ENCODE peak calls at places on chromosomes 12 and 14, in eight cellular contexts. Z, U, X, S, K, I, H and T are unnamed samples.

GRCh38 chr14:106831322-106831720 is 1304.9 kb downstream of the TMEM121 start:
- DNase-seq in S (no peak), Z (peak), U (no peak), K (peak), X (no peak), I (no peak), H (peak), T (no peak)

GRCh38 chr12:42130670-42131402 is 13.8 kb downstream of the GXYLT1 start:
- DNase-seq in U (peak), I (no peak), S (peak), K (peak), X (no peak), Z (no peak), H (peak), T (no peak)

GRCh38 chr12:84128117-84128991 is 784.2 kb downstream of the SLC6A15 start:
- DNase-seq in H (no peak), Z (no peak), X (no peak), U (no peak), K (no peak), I (no peak), S (peak), T (no peak)

GRCh38 chr12:39294712-39295111 is 148.2 kb downstream of the KIF21A start:
- DNase-seq in X (no peak), S (no peak), H (no peak), U (no peak), Z (peak), I (no peak), K (peak), T (no peak)

GRCh38 chr14:61257469-61258057 is 23.6 kb downstream of the TMEM30B start:
- DNase-seq in Z (no peak), K (no peak), S (no peak), X (no peak), H (no peak), U (no peak), I (no peak), T (no peak)

GRCh38 chr12:52531563-52532300 is 11.5 kb upstream of the KRT5 start:
- DNase-seq in S (no peak), H (no peak), U (no peak), X (no peak), Z (no peak), I (no peak), K (peak), T (no peak)

GRCh38 chr14:95067526-95067925 is 89.8 kb downstream of the DICER1 start:
- DNase-seq in Z (no peak), H (no peak), I (no peak), K (no peak), S (no peak), X (no peak), U (no peak), T (no peak)

GRCh38 chr12:60872850-60873713 is 1277.3 kb downstream of the SLC16A7 start:
- DNase-seq in Z (no peak), U (no peak), I (no peak), X (no peak), K (no peak), S (no peak), H (no peak), T (no peak)

GRCh38 chr12:80044694-80045046 is 54.7 kb upstream of the OTOGL start:
- DNase-seq in Z (no peak), S (no peak), I (no peak), X (no peak), K (no peak), U (peak), H (no peak), T (peak)

GRCh38 chr12:62647586-62647985 is 181.0 kb downstream of the MON2 start:
- DNase-seq in Z (no peak), K (no peak), S (peak), I (no peak), X (no peak), H (no peak), U (no peak), T (no peak)

GRCh38 chr12:12405882-12406281 is 49.0 kb downstream of the BORCS5 start:
- DNase-seq in H (peak), K (no peak), I (no peak), U (no peak), Z (no peak), X (peak), S (no peak), T (no peak)

GRCh38 chr12:28024231-28024995 is 51.9 kb upstream of the PTHLH start:
- DNase-seq in S (no peak), H (no peak), U (peak), X (no peak), Z (no peak), K (no peak), I (no peak), T (peak)

GRCh38 chr14:49173765-49174373 is 412.3 kb downstream of the RPS29 start:
- DNase-seq in H (peak), X (peak), S (no peak), K (peak), U (peak), Z (peak), I (no peak), T (peak)
- TF ChIP-seq CTCF in H (peak), X (peak), S (peak), K (peak), U (peak), Z (peak), I (no peak), T (peak)

GRCh38 chr14:77616133-77616453 is 344 bp downstream of the SPTLC2 start:
- DNase-seq in X (no peak), Z (no peak), I (no peak), K (peak), H (no peak), U (no peak), S (no peak), T (no peak)

GRCh38 chr14:77615231-77616132 is 955 bp downstream of the SPTLC2 start:
- DNase-seq in H (no peak), I (no peak), K (no peak), U (no peak), X (peak), S (no peak), Z (peak), T (no peak)

GRCh38 chr14:77616454-77617229 is at the start of gene SPTLC2:
- DNase-seq in S (peak), Z (peak), K (peak), I (peak), H (peak), U (peak), X (peak), T (peak)

GRCh38 chr14:77620222-77620865 is 3.9 kb upstream of the SPTLC2 start:
- DNase-seq in U (no peak), K (no peak), Z (no peak), X (no peak), S (no peak), H (no peak), I (no peak), T (no peak)

DNA sequence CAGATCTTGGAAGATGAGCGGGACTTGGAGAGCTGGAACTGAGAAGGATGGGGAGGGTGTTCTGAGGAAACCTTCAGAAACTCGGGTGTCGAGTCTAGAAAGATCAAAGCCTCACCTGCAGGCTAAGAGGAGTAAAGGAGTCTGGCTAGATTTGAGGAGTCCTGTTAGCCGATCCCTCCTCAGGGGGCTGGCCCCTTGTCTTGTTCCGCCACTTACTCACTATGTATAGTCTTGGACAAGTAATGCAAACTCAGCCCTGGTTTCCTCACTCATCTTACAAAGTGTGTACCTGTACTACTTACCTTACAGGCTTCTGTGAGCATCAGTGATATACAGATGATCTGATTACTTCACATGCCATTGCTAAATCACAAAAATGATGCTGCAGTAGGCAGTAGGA is 1.9 kb upstream of the SPTLC2 start:
- DNase-seq in X (no peak), K (no peak), U (no peak), S (no peak), Z (no peak), H (no peak), I (no peak), T (no peak)
- H3K4me3 ChIP-seq in X (no peak), K (no peak), U (no peak), S (no peak), Z (no peak), H (no peak), I (no peak), T (no peak)

GRCh38 chr12:96397756-96398421 is 2.4 kb downstream of the CDK17 start:
- DNase-seq in X (no peak), H (no peak), I (no peak), S (no peak), U (no peak), K (no peak), Z (no peak), T (no peak)

GRCh38 chr12:96399919-96400630 is at the start of gene CDK17:
- DNase-seq in H (peak), Z (peak), S (peak), I (peak), U (peak), X (peak), K (peak), T (peak)

GRCh38 chr12:96400631-96401060 is 407 bp upstream of the CDK17 start:
- DNase-seq in X (no peak), S (no peak), I (no peak), K (no peak), U (peak), Z (no peak), H (no peak), T (no peak)

GRCh38 chr12:96398422-96399080 is 1.7 kb downstream of the CDK17 start:
- DNase-seq in X (no peak), I (no peak), Z (no peak), S (no peak), U (no peak), K (no peak), H (no peak), T (no peak)

DNA sequence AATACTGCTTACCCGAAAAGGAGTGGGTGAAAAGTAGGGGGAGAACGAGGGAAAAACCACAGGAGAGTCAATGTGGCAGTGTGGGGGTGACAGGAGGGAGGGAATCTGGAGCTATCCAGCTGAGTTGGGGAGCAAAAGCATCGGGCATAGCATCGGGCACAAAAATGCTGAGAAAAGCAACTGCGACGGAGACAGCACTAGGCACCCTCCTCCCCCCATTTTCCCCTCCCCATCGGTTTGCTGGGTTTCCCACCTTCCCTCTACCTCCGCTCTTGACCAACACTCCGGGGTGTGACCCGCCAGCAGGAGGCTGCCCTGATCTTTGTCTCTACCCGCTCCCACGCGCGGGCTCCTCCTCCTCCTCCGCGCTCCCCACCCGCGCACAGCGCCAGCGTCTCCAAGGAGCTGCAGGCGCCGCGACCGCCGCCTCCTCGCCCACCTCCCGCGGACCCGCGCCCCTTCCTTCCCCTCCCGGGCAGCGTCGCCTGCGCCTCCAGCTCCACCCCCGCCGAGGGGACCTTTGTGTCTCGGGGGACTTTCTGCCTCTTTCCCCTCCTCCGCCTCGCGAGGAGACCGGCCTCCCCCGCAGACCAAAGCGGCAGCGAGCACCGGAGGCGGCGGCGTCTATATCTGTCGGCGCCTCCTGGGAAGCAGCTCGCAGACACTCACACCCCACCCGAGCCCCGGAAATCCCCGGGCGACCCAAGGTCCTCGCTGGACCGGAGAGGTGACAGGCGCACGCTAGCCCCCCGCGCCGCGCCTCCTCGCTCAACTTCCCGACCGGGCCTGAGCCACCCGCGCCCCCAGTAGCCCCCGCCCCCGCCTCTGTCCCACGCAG is 939 bp downstream of the CDK17 start:
- DNase-seq in Z (peak), U (peak), S (peak), H (peak), I (peak), X (peak), K (peak), T (no peak)
- TF ChIP-seq CTCF in Z (no peak), U (peak), S (peak), H (no peak), I (peak), X (peak), K (peak), T (no peak)

DNA sequence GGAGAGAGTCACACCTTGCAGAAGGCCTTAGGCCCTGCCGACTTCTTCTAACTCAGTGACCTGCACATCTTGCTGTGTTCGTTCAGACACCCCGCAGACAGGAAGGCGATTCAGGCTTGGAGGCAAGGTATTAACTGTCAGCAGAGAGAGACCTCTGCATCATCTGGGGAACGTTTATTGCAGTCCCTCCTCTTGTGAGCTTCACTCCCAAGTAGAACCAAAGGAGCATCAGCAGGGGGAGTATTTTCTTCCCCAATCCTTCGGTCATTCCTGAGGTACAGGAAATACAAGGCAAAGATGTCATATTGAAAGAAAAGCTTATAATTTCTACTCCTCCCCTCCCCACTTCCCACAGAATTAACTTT is 217.9 kb downstream of the CRADD start:
- DNase-seq in U (no peak), Z (no peak), S (no peak), X (no peak), H (no peak), K (no peak), I (no peak), T (no peak)
- H3K4me3 ChIP-seq in U (no peak), Z (no peak), S (no peak), X (no peak), H (no peak), K (no peak), I (no peak), T (no peak)

GRCh38 chr12:21527451-21528180 is 1.5 kb downstream of the SPX start:
- DNase-seq in U (peak), H (peak), S (peak), I (peak), K (peak), Z (peak), X (peak), T (no peak)
- TF ChIP-seq CTCF in U (no peak), H (no peak), S (no peak), I (no peak), K (no peak), Z (no peak), X (peak), T (no peak)

GRCh38 chr14:22849212-22849819 is 12.9 kb downstream of the MMP14 start:
- DNase-seq in S (peak), K (peak), U (peak), Z (no peak), X (no peak), I (no peak), H (no peak), T (no peak)

GRCh38 chr14:22848391-22849164 is 12.2 kb downstream of the MMP14 start:
- DNase-seq in U (peak), S (peak), K (peak), Z (peak), H (no peak), I (no peak), X (no peak), T (peak)

GRCh38 chr14:22852940-22853767 is 16.8 kb downstream of the MMP14 start:
- DNase-seq in K (peak), X (peak), Z (peak), H (peak), I (peak), S (peak), U (peak), T (no peak)

GRCh38 chr14:22852599-22852939 is 16.2 kb downstream of the MMP14 start:
- DNase-seq in S (no peak), K (no peak), I (no peak), X (no peak), U (no peak), Z (no peak), H (no peak), T (no peak)

GRCh38 chr14:22850944-22851790 is 14.8 kb downstream of the MMP14 start:
- DNase-seq in U (peak), H (peak), Z (no peak), K (peak), I (no peak), S (peak), X (peak), T (peak)
- H3K4me3 ChIP-seq in U (peak), H (no peak), Z (no peak), K (no peak), I (no peak), S (no peak), X (no peak), T (no peak)

GRCh38 chr12:91990525-91990924 is 155.1 kb downstream of the BTG1 start:
- DNase-seq in K (no peak), S (no peak), H (no peak), I (no peak), U (no peak), X (no peak), Z (no peak), T (no peak)

GRCh38 chr12:91993287-91994028 is 152.2 kb downstream of the BTG1 start:
- DNase-seq in I (no peak), K (no peak), U (no peak), Z (no peak), H (no peak), S (no peak), X (no peak), T (no peak)

GRCh38 chr12:91989143-91989542 is 156.5 kb downstream of the BTG1 start:
- DNase-seq in H (no peak), K (no peak), X (no peak), I (no peak), Z (no peak), U (no peak), S (no peak), T (no peak)

GRCh38 chr12:91994208-91994797 is 151.3 kb downstream of the BTG1 start:
- DNase-seq in U (no peak), X (no peak), S (no peak), K (no peak), I (no peak), Z (no peak), H (no peak), T (no peak)

GRCh38 chr12:91991397-91992187 is 154.1 kb downstream of the BTG1 start:
- DNase-seq in H (no peak), K (no peak), I (no peak), Z (no peak), S (no peak), X (no peak), U (no peak), T (no peak)
- TF ChIP-seq CTCF in H (no peak), K (no peak), I (peak), Z (no peak), S (no peak), X (peak), U (no peak), T (no peak)

GRCh38 chr12:4440187-4440941 is 5.3 kb downstream of the FGF6 start:
- DNase-seq in Z (no peak), H (no peak), I (no peak), K (no peak), U (no peak), X (no peak), S (no peak), T (no peak)

GRCh38 chr12:4443616-4444015 is 2.0 kb downstream of the FGF6 start:
- DNase-seq in K (no peak), Z (no peak), I (no peak), U (no peak), H (no peak), X (no peak), S (no peak), T (no peak)

GRCh38 chr12:4439736-4440135 is 5.9 kb downstream of the FGF6 start:
- DNase-seq in S (no peak), X (no peak), H (no peak), I (no peak), K (no peak), Z (no peak), U (no peak), T (no peak)

GRCh38 chr12:4444031-4444430 is 1.6 kb downstream of the FGF6 start:
- DNase-seq in K (no peak), I (no peak), S (no peak), H (no peak), Z (no peak), U (no peak), X (no peak), T (no peak)

DNA sequence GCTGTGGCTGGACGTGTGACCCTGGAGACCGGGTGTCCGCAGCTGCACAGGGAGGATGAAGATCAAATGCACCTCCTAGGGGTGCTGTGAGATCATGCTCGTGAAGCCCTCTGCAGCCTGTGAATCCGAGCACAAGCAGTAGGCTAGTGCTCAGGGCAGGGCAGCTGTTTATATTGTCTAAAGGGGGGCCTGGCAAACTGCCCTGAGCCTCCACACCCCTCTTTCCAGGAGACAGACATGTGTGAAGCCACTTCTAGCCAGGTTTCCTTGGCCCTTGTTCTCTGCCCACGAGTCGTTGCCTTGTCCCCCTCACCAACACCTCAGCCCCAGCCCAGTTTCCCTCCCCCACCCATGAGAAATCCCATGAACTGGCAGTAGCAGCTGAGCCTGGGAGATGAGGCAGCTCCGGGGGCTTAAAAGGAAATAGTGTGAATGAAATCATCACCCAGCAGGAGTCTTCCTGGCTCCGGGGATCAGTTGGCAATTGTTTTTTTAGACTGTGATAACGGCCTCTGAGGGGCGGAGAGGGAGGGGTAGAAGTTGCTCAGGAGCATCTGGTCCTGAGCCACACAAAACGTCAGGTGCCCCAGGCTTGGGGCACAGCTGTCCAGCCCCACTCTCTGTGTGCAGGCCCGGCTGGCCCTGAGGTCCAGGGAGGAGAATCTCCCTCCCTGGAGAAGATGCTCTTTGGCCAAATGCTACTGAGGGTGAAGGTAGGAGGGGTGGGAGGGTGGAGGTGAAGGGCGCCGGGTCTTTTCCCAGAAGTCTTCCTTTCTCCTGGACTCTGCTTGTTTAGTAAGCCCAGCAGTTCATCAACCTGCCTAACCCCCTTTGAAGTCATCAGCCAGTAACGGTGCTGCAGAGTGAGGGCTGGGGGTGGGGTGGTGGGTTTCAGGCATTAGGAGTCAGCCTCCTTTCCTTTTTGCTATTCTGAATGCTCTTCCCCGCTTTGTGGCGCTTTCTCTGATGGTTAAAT is 4.0 kb downstream of the FGF6 start:
- DNase-seq in Z (no peak), H (no peak), I (no peak), S (no peak), K (no peak), U (peak), X (no peak), T (no peak)
- H3K4me3 ChIP-seq in Z (no peak), H (no peak), I (no peak), S (no peak), K (no peak), U (no peak), X (no peak), T (no peak)